ENCODE peak calls at places on chromosome 10, in five cellular contexts. One of them, this sample, is unnamed.
A peak's percentile ranks its signal among the peaks of the same experiment; 100 is the strongest.

GRCh38 chr10:77821551-77821950 is 105.0 kb downstream of the DLG5 start:
- DNase-seq in breast epithelium: no peak
- DNase-seq in HCT116: no peak
- DNase-seq in left lung: no peak
- DNase-seq in osteoblast: peak; percentile 31
- DNase-seq in this sample: peak; percentile 66

GRCh38 chr10:132096223-132096622 is 30.5 kb downstream of the JAKMIP3 start:
- DNase-seq in breast epithelium: peak; percentile 17
- DNase-seq in HCT116: peak; percentile 29
- DNase-seq in left lung: no peak
- DNase-seq in osteoblast: peak; percentile 71
- DNase-seq in this sample: no peak

GRCh38 chr10:29317027-29317420 is 28.2 kb downstream of the LYZL1 start:
- DNase-seq in breast epithelium: no peak
- DNase-seq in HCT116: no peak
- DNase-seq in left lung: no peak
- DNase-seq in osteoblast: peak; percentile 79
- DNase-seq in this sample: no peak

GRCh38 chr10:77251297-77252013 is 386.2 kb downstream of the KCNMA1 start:
- DNase-seq in breast epithelium: no peak
- DNase-seq in HCT116: peak; percentile 13
- DNase-seq in left lung: no peak
- DNase-seq in osteoblast: peak; percentile 43
- DNase-seq in this sample: no peak

GRCh38 chr10:8260645-8261044 is 206.2 kb downstream of the GATA3 start:
- DNase-seq in breast epithelium: no peak
- DNase-seq in HCT116: no peak
- DNase-seq in left lung: peak; percentile 65
- DNase-seq in osteoblast: no peak
- DNase-seq in this sample: no peak

GRCh38 chr10:97124211-97124610 is 61.5 kb downstream of the SLIT1 start:
- DNase-seq in breast epithelium: no peak
- DNase-seq in HCT116: no peak
- DNase-seq in left lung: no peak
- DNase-seq in osteoblast: no peak
- DNase-seq in this sample: peak; percentile 18

GRCh38 chr10:114068054-114068707 is 24.5 kb downstream of the ADRB1 start:
- DNase-seq in breast epithelium: peak; percentile 69
- DNase-seq in HCT116: no peak
- DNase-seq in left lung: no peak
- DNase-seq in osteoblast: peak; percentile 45
- DNase-seq in this sample: no peak

GRCh38 chr10:116286801-116287200 is 13.8 kb upstream of the GFRA1 start:
- DNase-seq in breast epithelium: no peak
- DNase-seq in HCT116: no peak
- DNase-seq in left lung: no peak
- DNase-seq in osteoblast: no peak
- DNase-seq in this sample: no peak

GRCh38 chr10:84329094-84329611 is 764 bp downstream of the CCSER2 start:
- DNase-seq in breast epithelium: no peak
- DNase-seq in HCT116: no peak
- DNase-seq in left lung: no peak
- DNase-seq in osteoblast: peak; percentile 66
- DNase-seq in this sample: peak; percentile 75

GRCh38 chr10:99435986-99436633 is 5.7 kb upstream of the GOT1 start:
- DNase-seq in breast epithelium: no peak
- DNase-seq in HCT116: peak; percentile 44
- DNase-seq in left lung: no peak
- DNase-seq in osteoblast: no peak
- DNase-seq in this sample: no peak

GRCh38 chr10:88401671-88402347 is 181.3 kb downstream of the RNLS start:
- DNase-seq in breast epithelium: no peak
- DNase-seq in HCT116: no peak
- DNase-seq in left lung: no peak
- DNase-seq in osteoblast: peak; percentile 41
- DNase-seq in this sample: no peak

GRCh38 chr10:80468002-80468401 is 13.9 kb downstream of the TSPAN14 start:
- DNase-seq in breast epithelium: peak; percentile 74
- DNase-seq in HCT116: no peak
- DNase-seq in left lung: peak; percentile 83
- DNase-seq in osteoblast: peak; percentile 69
- DNase-seq in this sample: peak; percentile 94

GRCh38 chr10:35565602-35566061 is 39.5 kb upstream of the GJD4 start:
- DNase-seq in breast epithelium: no peak
- DNase-seq in HCT116: no peak
- DNase-seq in left lung: no peak
- DNase-seq in osteoblast: no peak
- DNase-seq in this sample: no peak

GRCh38 chr10:29160110-29160669 is 128.7 kb upstream of the LYZL1 start:
- DNase-seq in breast epithelium: peak; percentile 69
- DNase-seq in HCT116: peak; percentile 77
- DNase-seq in left lung: no peak
- DNase-seq in osteoblast: peak; percentile 88
- DNase-seq in this sample: no peak

GRCh38 chr10:132665946-132666732 is 119.8 kb downstream of the NKX6-2 start:
- DNase-seq in breast epithelium: no peak
- DNase-seq in HCT116: no peak
- DNase-seq in left lung: peak; percentile 44
- DNase-seq in osteoblast: peak; percentile 99
- DNase-seq in this sample: peak; percentile 20

GRCh38 chr10:13882112-13882711 is 295.4 kb downstream of the PRPF18 start:
- DNase-seq in breast epithelium: peak; percentile 62
- DNase-seq in HCT116: no peak
- DNase-seq in left lung: no peak
- DNase-seq in osteoblast: peak; percentile 92
- DNase-seq in this sample: no peak

GRCh38 chr10:44417761-44418160 is 32.9 kb upstream of the CXCL12 start:
- DNase-seq in breast epithelium: no peak
- DNase-seq in HCT116: no peak
- DNase-seq in left lung: no peak
- DNase-seq in osteoblast: no peak
- DNase-seq in this sample: peak; percentile 40

GRCh38 chr10:124798364-124798763 is 3.3 kb upstream of the ABRAXAS2 start:
- DNase-seq in breast epithelium: no peak
- DNase-seq in HCT116: no peak
- DNase-seq in left lung: no peak
- DNase-seq in osteoblast: no peak
- DNase-seq in this sample: no peak

GRCh38 chr10:124221356-124222297 is 128.2 kb upstream of the CHST15 start:
- DNase-seq in breast epithelium: no peak
- DNase-seq in HCT116: no peak
- DNase-seq in left lung: no peak
- DNase-seq in osteoblast: peak; percentile 86
- DNase-seq in this sample: no peak

DNA sequence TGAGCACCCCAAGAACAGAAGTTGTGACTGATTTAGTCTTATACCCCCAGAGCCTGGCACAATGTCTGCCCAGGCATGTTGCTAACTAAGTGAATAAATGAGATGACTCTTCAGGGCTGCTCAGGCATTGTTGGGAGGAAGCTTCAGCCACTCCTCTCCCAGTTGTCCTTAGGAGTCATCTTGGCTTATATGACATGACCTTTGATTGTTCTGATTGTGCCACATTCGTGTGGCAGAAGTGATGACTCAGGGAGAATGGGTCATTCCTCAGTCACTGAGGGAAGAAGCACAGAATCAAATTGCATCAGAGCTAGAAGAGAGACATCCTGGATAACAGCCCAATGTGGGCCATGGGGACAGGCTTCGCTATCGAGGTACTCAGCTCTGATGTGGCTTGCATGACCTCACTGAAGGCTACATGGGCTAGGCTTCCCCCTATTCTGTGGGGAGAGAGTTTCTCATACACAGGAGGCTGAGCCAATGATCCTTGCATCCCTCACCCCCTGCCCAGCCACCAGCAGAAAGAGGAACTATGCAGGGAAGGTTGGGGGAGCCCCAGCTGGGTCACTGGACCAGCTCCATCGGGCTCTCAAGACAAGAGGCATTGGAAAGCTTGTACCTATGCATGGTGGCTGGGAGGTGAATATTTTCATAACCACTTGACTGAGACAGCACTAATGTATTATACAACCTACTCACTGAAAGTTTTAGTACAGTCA is 6.1 kb upstream of the HMX3 start:
- DNase-seq in breast epithelium: no peak
- DNase-seq in HCT116: no peak
- DNase-seq in left lung: no peak
- DNase-seq in osteoblast: no peak
- DNase-seq in this sample: no peak
- H3K27me3 ChIP-seq in breast epithelium: peaks cover 85% of the 10 kb centered on the region
- H3K27me3 ChIP-seq in HCT116: peaks cover 4% of the 10 kb centered on the region
- H3K27me3 ChIP-seq in left lung: peaks cover 100% of the 10 kb centered on the region
- H3K27me3 ChIP-seq in osteoblast: peaks cover 43% of the 10 kb centered on the region
- H3K27me3 ChIP-seq in this sample: peaks cover 62% of the 10 kb centered on the region

DNA sequence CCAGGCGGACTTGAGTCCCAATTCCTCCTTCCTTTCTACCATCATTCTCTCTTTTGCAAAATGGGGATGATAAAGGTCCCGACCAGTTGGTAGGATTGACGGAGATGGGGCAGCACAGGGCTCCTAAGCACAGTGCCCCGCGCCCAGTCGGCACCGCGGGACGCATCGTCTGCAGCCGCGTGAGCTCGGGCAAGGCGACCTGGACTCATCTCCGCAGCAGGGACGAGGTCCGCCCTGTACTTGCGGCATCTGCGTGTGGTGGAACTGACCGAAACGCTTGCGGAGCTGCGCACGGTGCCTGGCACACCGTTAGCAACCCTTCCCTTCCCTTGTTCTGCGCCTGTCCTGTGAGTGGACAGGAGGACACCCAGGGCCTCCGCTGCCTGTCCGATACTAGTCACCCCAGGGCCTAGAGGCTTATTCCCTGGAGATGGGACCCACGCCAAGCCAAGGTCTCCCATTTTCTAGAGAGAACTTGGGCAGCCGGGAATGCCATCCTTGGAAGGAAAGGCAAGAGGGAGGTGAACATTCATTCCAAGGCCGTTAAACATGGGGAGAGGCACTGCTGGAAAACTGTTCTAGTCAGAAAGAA is 98.4 kb downstream of the WDR11 start:
- DNase-seq in breast epithelium: no peak
- DNase-seq in HCT116: no peak
- DNase-seq in left lung: peak; percentile 64
- DNase-seq in osteoblast: peak; percentile 77
- DNase-seq in this sample: no peak
- H3K4me3 ChIP-seq in breast epithelium: peak overlapping the region; percentile 28
- H3K4me3 ChIP-seq in HCT116: no peak overlapping the region
- H3K4me3 ChIP-seq in left lung: peak overlapping the region; percentile 22
- H3K4me3 ChIP-seq in osteoblast: no peak overlapping the region
- H3K4me3 ChIP-seq in this sample: no peak overlapping the region

DNA sequence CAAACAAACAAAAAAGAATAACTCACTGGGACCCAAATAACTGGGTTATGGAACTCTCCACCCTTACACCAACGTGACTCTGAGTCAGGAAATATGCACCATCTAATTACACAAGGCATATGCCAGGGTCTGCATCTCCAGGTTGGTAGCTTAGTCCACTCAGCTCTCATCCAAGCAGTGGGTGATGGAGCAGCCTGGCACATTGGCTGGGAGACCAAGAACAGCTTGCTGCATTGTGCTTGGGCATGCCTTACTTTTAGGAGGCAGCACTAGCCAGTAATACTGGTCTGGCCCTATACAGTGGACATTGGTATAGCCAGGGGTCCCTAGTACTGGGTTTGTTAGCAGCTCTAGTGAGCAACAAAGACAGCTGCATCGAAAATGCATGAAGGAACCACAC is 218.2 kb upstream of the ZMIZ1 start:
- DNase-seq in breast epithelium: no peak
- DNase-seq in HCT116: no peak
- DNase-seq in left lung: no peak
- DNase-seq in osteoblast: no peak
- DNase-seq in this sample: no peak
- H3K27ac ChIP-seq in breast epithelium: no peak overlapping the region
- H3K27ac ChIP-seq in HCT116: no peak overlapping the region
- H3K27ac ChIP-seq in left lung: no peak overlapping the region
- H3K27ac ChIP-seq in osteoblast: no peak overlapping the region
- H3K27ac ChIP-seq in this sample: no peak overlapping the region

DNA sequence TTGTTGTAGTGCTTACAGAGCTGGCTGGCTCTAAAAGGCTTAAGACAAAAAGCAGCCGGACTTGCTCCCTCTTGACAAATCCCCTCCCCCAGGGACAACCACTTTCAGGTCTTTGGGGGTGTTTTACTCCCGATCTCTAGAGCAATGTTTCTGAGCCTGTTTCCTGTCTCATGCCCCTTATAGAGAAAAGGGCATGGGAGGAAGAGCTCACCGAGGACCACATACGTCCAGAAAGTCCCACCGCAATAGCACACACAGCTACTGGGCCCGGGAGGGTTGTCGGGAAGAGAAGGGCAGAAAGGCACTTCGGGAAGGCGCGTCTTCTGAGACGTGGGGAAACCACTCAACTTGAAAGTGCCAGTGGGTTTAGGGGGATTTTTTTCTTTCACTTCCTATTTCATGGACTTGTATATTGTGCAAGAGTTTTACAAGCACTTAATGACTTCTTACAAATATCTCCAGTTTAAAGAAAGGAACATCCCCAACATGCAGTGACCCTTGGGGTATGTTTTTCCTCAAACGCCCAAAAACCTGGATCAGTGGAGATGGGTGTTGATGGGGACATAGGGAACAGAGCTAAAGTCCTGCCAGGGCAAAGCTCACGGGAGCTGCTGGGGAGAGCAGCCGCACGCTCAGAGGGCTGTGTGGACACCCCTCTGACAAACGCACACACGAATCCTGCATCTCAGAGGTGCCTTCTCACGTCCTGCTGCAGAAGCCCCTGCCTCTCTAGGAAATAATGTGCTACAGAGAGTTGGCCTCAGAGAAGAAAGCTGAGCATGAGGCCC is 27.0 kb downstream of the LRRC20 start:
- DNase-seq in breast epithelium: no peak
- DNase-seq in HCT116: no peak
- DNase-seq in left lung: no peak
- DNase-seq in osteoblast: no peak
- DNase-seq in this sample: peak; percentile 76
- H3K27me3 ChIP-seq in breast epithelium: no peaks in the 10 kb centered on the region
- H3K27me3 ChIP-seq in HCT116: no peaks in the 10 kb centered on the region
- H3K27me3 ChIP-seq in left lung: no peaks in the 10 kb centered on the region
- H3K27me3 ChIP-seq in osteoblast: no peaks in the 10 kb centered on the region
- H3K27me3 ChIP-seq in this sample: no peaks in the 10 kb centered on the region